ENCODE peak calls at places on chromosome X, in six cellular contexts. H is glutamatergic neuron, Q is DMS 273 treated with DMSO at 0.1 percent for 48 hours, J is GM23248, Z is sigmoid colon, N is HS-5. O is an unnamed sample.

GRCh38 chrX:47854474-47854873 is 17.8 kb downstream of the ZNF81 start:
- DNase-seq in H (peak), Q (no peak), J (peak), Z (no peak), N (no peak), O (no peak)

GRCh38 chrX:151697537-151697936 is 2.3 kb downstream of the PRRG3 start:
- DNase-seq in H (no peak), Q (peak), J (peak), Z (peak), N (peak), O (no peak)

GRCh38 chrX:55484948-55485347 is 4.7 kb downstream of the USP51 start:
- DNase-seq in H (no peak), Q (no peak), J (no peak), Z (no peak), N (no peak), O (no peak)

GRCh38 chrX:107738768-107739167 is 36.8 kb downstream of the TSC22D3 start:
- DNase-seq in H (no peak), Q (no peak), J (no peak), Z (no peak), N (no peak), O (no peak)

GRCh38 chrX:103464774-103465117 is 54.5 kb downstream of the RAB40A start:
- DNase-seq in H (peak), Q (peak), J (peak), Z (peak), N (peak), O (peak)

GRCh38 chrX:13994681-13995080 is 35.0 kb downstream of the GEMIN8 start:
- DNase-seq in H (no peak), Q (no peak), J (no peak), Z (no peak), N (peak), O (no peak)

GRCh38 chrX:4179031-4179430 is 465.6 kb upstream of the PRKX start:
- DNase-seq in H (no peak), Q (no peak), J (no peak), Z (no peak), N (no peak), O (no peak)

GRCh38 chrX:25536307-25536970 is 520.7 kb upstream of the ARX start:
- DNase-seq in H (no peak), Q (no peak), J (no peak), Z (no peak), N (no peak), O (no peak)

GRCh38 chrX:100687128-100687527 is 43.1 kb downstream of the SRPX2 start:
- DNase-seq in H (no peak), Q (no peak), J (no peak), Z (no peak), N (no peak), O (no peak)

GRCh38 chrX:44432641-44433040 is 89.2 kb upstream of the EFHC2 start:
- DNase-seq in H (no peak), Q (no peak), J (peak), Z (no peak), N (peak), O (no peak)

GRCh38 chrX:123728001-123728400 is 4.9 kb downstream of the THOC2 start:
- DNase-seq in H (no peak), Q (no peak), J (no peak), Z (no peak), N (no peak), O (no peak)

GRCh38 chrX:63686878-63687714 is 97.9 kb downstream of the ARHGEF9 start:
- DNase-seq in H (no peak), Q (no peak), J (peak), Z (no peak), N (peak), O (no peak)

GRCh38 chrX:139126493-139126892 is 404.0 kb upstream of the F9 start:
- DNase-seq in H (peak), Q (no peak), J (peak), Z (no peak), N (no peak), O (peak)